ENCODE peak calls at places on chromosomes 4 and X, in ten cellular contexts. One of them, this sample, is unnamed. For H3K36me3, the result is how much of the 10 kb centered on the place peaks cover.

GRCh38 chr4:113801882-113802281 is 40.3 kb upstream of the CAMK2D start:
- DNase-seq in suprapubic skin: no peak
- DNase-seq in GM12878: no peak
- DNase-seq in sigmoid colon: no peak
- DNase-seq in HepG2: no peak
- DNase-seq in tibial nerve: no peak
- DNase-seq in stomach: no peak
- DNase-seq in ovary: no peak
- DNase-seq in H1: no peak
- DNase-seq in transverse colon: no peak
- DNase-seq in this sample: no peak

GRCh38 chr4:23788460-23788859 is 101.4 kb downstream of the PPARGC1A start:
- DNase-seq in HepG2: peak
- DNase-seq in stomach: peak
- DNase-seq in tibial nerve: no peak
- DNase-seq in GM12878: no peak
- DNase-seq in sigmoid colon: no peak
- DNase-seq in transverse colon: no peak
- DNase-seq in H1: no peak
- DNase-seq in ovary: no peak
- DNase-seq in suprapubic skin: no peak
- DNase-seq in this sample: no peak

GRCh38 chrX:119984652-119985051 is 41.1 kb upstream of the NKAP start:
- DNase-seq in HepG2: no peak
- DNase-seq in sigmoid colon: no peak
- DNase-seq in H1: no peak
- DNase-seq in ovary: no peak
- DNase-seq in suprapubic skin: no peak
- DNase-seq in stomach: no peak
- DNase-seq in GM12878: no peak
- DNase-seq in transverse colon: no peak
- DNase-seq in tibial nerve: no peak
- DNase-seq in this sample: no peak

GRCh38 chr4:72564184-72564583 is 4.8 kb downstream of the ADAMTS3 start:
- DNase-seq in sigmoid colon: no peak
- DNase-seq in H1: no peak
- DNase-seq in tibial nerve: no peak
- DNase-seq in ovary: no peak
- DNase-seq in HepG2: no peak
- DNase-seq in GM12878: no peak
- DNase-seq in transverse colon: no peak
- DNase-seq in suprapubic skin: no peak
- DNase-seq in stomach: no peak
- DNase-seq in this sample: no peak

GRCh38 chr4:60805500-60806313 is 394.4 kb upstream of the ADGRL3 start:
- DNase-seq in stomach: no peak
- DNase-seq in suprapubic skin: no peak
- DNase-seq in tibial nerve: no peak
- DNase-seq in ovary: no peak
- DNase-seq in HepG2: peak
- DNase-seq in transverse colon: no peak
- DNase-seq in H1: no peak
- DNase-seq in sigmoid colon: no peak
- DNase-seq in GM12878: no peak
- DNase-seq in this sample: no peak

GRCh38 chrX:77442728-77443127 is 4.5 kb upstream of the FGF16 start:
- DNase-seq in H1: no peak
- DNase-seq in tibial nerve: no peak
- DNase-seq in ovary: no peak
- DNase-seq in stomach: no peak
- DNase-seq in sigmoid colon: no peak
- DNase-seq in transverse colon: no peak
- DNase-seq in HepG2: peak
- DNase-seq in suprapubic skin: no peak
- DNase-seq in GM12878: no peak
- DNase-seq in this sample: no peak

GRCh38 chr4:128980816-128981326 is 112.5 kb downstream of the SCLT1 start:
- DNase-seq in tibial nerve: no peak
- DNase-seq in stomach: no peak
- DNase-seq in transverse colon: no peak
- DNase-seq in H1: no peak
- DNase-seq in suprapubic skin: no peak
- DNase-seq in HepG2: no peak
- DNase-seq in sigmoid colon: no peak
- DNase-seq in GM12878: no peak
- DNase-seq in ovary: no peak
- DNase-seq in this sample: no peak

GRCh38 chrX:30278365-30278764 is 30.8 kb downstream of the NR0B1 start:
- DNase-seq in stomach: no peak
- DNase-seq in ovary: no peak
- DNase-seq in GM12878: no peak
- DNase-seq in H1: no peak
- DNase-seq in sigmoid colon: no peak
- DNase-seq in tibial nerve: no peak
- DNase-seq in suprapubic skin: no peak
- DNase-seq in HepG2: no peak
- DNase-seq in transverse colon: no peak
- DNase-seq in this sample: no peak

GRCh38 chr4:119517361-119518229 is 111.0 kb downstream of the PDE5A start:
- DNase-seq in H1: no peak
- DNase-seq in GM12878: no peak
- DNase-seq in sigmoid colon: no peak
- DNase-seq in suprapubic skin: no peak
- DNase-seq in transverse colon: no peak
- DNase-seq in tibial nerve: no peak
- DNase-seq in ovary: no peak
- DNase-seq in stomach: no peak
- DNase-seq in HepG2: peak
- DNase-seq in this sample: no peak

GRCh38 chr4:119510750-119511149 is 117.9 kb downstream of the PDE5A start:
- DNase-seq in stomach: no peak
- DNase-seq in H1: no peak
- DNase-seq in ovary: no peak
- DNase-seq in HepG2: no peak
- DNase-seq in tibial nerve: no peak
- DNase-seq in suprapubic skin: no peak
- DNase-seq in transverse colon: no peak
- DNase-seq in GM12878: no peak
- DNase-seq in sigmoid colon: no peak
- DNase-seq in this sample: no peak

GRCh38 chr4:119506761-119507160 is 121.8 kb downstream of the PDE5A start:
- DNase-seq in suprapubic skin: no peak
- DNase-seq in ovary: no peak
- DNase-seq in stomach: no peak
- DNase-seq in H1: no peak
- DNase-seq in transverse colon: no peak
- DNase-seq in GM12878: no peak
- DNase-seq in HepG2: no peak
- DNase-seq in sigmoid colon: no peak
- DNase-seq in tibial nerve: no peak
- DNase-seq in this sample: no peak

GRCh38 chr4:119508281-119508680 is 120.3 kb downstream of the PDE5A start:
- DNase-seq in ovary: no peak
- DNase-seq in transverse colon: no peak
- DNase-seq in GM12878: no peak
- DNase-seq in tibial nerve: no peak
- DNase-seq in suprapubic skin: no peak
- DNase-seq in sigmoid colon: no peak
- DNase-seq in H1: no peak
- DNase-seq in stomach: no peak
- DNase-seq in HepG2: no peak
- DNase-seq in this sample: no peak

DNA sequence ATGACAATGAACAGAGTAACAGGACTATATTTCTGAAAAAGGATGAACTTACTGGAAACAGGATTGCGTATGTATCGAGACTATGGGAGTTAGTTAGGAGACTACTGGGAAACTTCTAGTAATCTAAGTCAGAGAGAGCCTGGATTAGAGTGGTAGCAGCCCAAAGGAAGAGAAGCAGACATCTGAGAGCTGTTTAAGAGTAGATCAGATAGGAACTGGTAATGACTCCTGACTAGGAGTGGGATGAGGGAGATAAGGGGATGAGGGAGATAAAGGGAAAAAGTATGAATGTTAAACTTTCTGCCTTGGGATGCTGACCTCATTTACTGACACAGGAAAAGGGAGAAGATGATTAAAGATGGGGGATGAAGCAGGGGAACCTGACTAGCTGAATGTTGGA is 116.2 kb downstream of the PDE5A start:
- DNase-seq in transverse colon: no peak
- DNase-seq in ovary: no peak
- DNase-seq in GM12878: no peak
- DNase-seq in HepG2: no peak
- DNase-seq in H1: no peak
- DNase-seq in sigmoid colon: no peak
- DNase-seq in tibial nerve: no peak
- DNase-seq in suprapubic skin: no peak
- DNase-seq in stomach: no peak
- DNase-seq in this sample: no peak
- H3K36me3 ChIP-seq in transverse colon: under half
- H3K36me3 ChIP-seq in ovary: under half
- H3K36me3 ChIP-seq in GM12878: under half
- H3K36me3 ChIP-seq in HepG2: under half
- H3K36me3 ChIP-seq in H1: under half
- H3K36me3 ChIP-seq in sigmoid colon: under half
- H3K36me3 ChIP-seq in tibial nerve: under half
- H3K36me3 ChIP-seq in suprapubic skin: half or more
- H3K36me3 ChIP-seq in stomach: under half
- H3K36me3 ChIP-seq in this sample: under half

DNA sequence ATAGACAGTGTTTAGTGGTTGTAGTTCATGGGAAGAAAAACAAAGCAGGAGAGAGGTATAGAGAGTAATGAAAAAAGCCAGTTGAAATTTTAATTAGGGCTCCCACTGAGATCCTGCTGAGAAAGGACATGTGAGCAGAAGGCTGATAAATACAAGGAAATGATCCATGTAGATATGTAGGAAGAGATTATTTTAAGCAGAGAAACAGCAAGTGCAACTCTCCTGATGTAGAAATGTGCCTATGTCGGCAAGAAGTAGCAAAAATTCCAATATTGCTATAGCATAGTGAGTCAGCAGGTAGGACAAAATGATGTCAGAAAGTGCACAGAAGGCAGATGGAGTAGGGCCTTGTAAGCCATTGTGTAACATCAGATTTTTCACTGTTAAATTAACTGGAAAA is 1027.3 kb downstream of the PCDH18 start:
- DNase-seq in ovary: no peak
- DNase-seq in GM12878: no peak
- DNase-seq in stomach: no peak
- DNase-seq in transverse colon: no peak
- DNase-seq in HepG2: no peak
- DNase-seq in suprapubic skin: no peak
- DNase-seq in H1: no peak
- DNase-seq in sigmoid colon: no peak
- DNase-seq in tibial nerve: no peak
- DNase-seq in this sample: no peak
- TF ChIP-seq EP300 in ovary: no peak
- TF ChIP-seq EP300 in GM12878: no peak
- TF ChIP-seq EP300 in stomach: no peak
- TF ChIP-seq EP300 in transverse colon: no peak
- TF ChIP-seq EP300 in HepG2: no peak
- TF ChIP-seq EP300 in suprapubic skin: no peak
- TF ChIP-seq EP300 in H1: no peak
- TF ChIP-seq EP300 in sigmoid colon: no peak
- TF ChIP-seq EP300 in tibial nerve: no peak
- TF ChIP-seq EP300 in this sample: no peak

GRCh38 chrX:105477351-105477750 is 256.9 kb upstream of the TEX13A start:
- DNase-seq in transverse colon: no peak
- DNase-seq in sigmoid colon: no peak
- DNase-seq in GM12878: no peak
- DNase-seq in H1: no peak
- DNase-seq in stomach: no peak
- DNase-seq in ovary: no peak
- DNase-seq in tibial nerve: no peak
- DNase-seq in HepG2: no peak
- DNase-seq in suprapubic skin: no peak
- DNase-seq in this sample: no peak

GRCh38 chrX:105488731-105489130 is 268.2 kb upstream of the TEX13A start:
- DNase-seq in suprapubic skin: no peak
- DNase-seq in ovary: no peak
- DNase-seq in GM12878: no peak
- DNase-seq in stomach: no peak
- DNase-seq in sigmoid colon: no peak
- DNase-seq in tibial nerve: no peak
- DNase-seq in transverse colon: no peak
- DNase-seq in HepG2: no peak
- DNase-seq in H1: no peak
- DNase-seq in this sample: no peak

GRCh38 chrX:105480646-105481310 is 260.3 kb upstream of the TEX13A start:
- DNase-seq in sigmoid colon: no peak
- DNase-seq in suprapubic skin: no peak
- DNase-seq in ovary: no peak
- DNase-seq in HepG2: no peak
- DNase-seq in GM12878: no peak
- DNase-seq in H1: no peak
- DNase-seq in tibial nerve: no peak
- DNase-seq in transverse colon: no peak
- DNase-seq in stomach: no peak
- DNase-seq in this sample: no peak

GRCh38 chrX:105483011-105483410 is 262.5 kb upstream of the TEX13A start:
- DNase-seq in ovary: no peak
- DNase-seq in suprapubic skin: no peak
- DNase-seq in transverse colon: no peak
- DNase-seq in sigmoid colon: no peak
- DNase-seq in stomach: no peak
- DNase-seq in HepG2: no peak
- DNase-seq in tibial nerve: no peak
- DNase-seq in GM12878: no peak
- DNase-seq in H1: no peak
- DNase-seq in this sample: no peak
- H3K36me3 ChIP-seq in ovary: under half
- H3K36me3 ChIP-seq in suprapubic skin: under half
- H3K36me3 ChIP-seq in transverse colon: under half
- H3K36me3 ChIP-seq in sigmoid colon: under half
- H3K36me3 ChIP-seq in stomach: under half
- H3K36me3 ChIP-seq in HepG2: under half
- H3K36me3 ChIP-seq in tibial nerve: under half
- H3K36me3 ChIP-seq in GM12878: under half
- H3K36me3 ChIP-seq in H1: under half
- H3K36me3 ChIP-seq in this sample: under half

DNA sequence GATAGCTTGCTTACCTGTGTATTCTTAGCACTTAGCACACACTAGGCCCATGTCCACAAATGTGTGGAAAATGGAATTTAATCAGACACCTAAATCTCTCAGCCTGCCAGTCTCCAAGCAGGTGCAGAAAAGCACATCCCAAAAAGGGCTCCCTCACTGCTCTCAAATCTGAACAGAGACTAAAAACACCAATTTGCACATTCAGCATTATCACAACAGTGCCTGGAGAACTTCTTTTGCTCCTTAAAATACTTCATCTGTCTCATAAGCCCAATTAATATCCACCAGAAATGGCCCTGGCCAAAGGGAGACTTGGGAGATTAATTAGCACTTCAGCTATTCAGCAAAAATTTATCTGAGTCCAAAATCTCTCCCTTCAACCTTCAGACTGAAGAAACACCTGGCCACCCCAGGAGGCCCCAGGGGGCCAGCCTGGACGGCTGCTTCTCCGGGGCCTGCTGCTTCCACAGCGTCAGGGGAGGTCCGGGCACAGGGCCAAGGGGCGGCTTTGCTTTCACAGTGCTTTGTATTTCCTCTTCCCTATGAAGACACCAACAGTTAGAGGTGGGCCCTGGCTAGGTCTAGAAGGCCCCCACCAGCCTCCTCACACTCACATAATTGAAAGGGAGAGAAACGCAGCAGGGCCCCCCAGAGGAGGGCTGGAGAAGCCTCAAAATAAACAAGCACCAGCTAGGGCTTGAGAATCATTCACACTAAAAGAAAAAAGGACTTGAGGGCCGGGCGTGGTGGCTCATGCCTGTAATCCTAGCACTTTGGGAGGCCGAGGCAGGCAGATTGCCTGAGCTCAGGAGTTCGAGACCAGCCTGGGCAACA is 18.0 kb downstream of the SCD5 start:
- DNase-seq in GM12878: no peak
- DNase-seq in suprapubic skin: no peak
- DNase-seq in HepG2: peak
- DNase-seq in H1: no peak
- DNase-seq in ovary: peak
- DNase-seq in tibial nerve: peak
- DNase-seq in transverse colon: peak
- DNase-seq in sigmoid colon: peak
- DNase-seq in stomach: peak
- DNase-seq in this sample: no peak
- TF ChIP-seq EP300 in GM12878: no peak
- TF ChIP-seq EP300 in suprapubic skin: no peak
- TF ChIP-seq EP300 in HepG2: no peak
- TF ChIP-seq EP300 in H1: no peak
- TF ChIP-seq EP300 in ovary: no peak
- TF ChIP-seq EP300 in tibial nerve: no peak
- TF ChIP-seq EP300 in transverse colon: no peak
- TF ChIP-seq EP300 in sigmoid colon: no peak
- TF ChIP-seq EP300 in stomach: no peak
- TF ChIP-seq EP300 in this sample: no peak

This sample was measured in esophagus muscularis mucosa.